ENCODE peak calls at places on chromosomes 3 and 15, in four cellular contexts. K, U, T and Q are unnamed samples.

GRCh38 chr15:31261266-31262142 is 65.1 kb upstream of the KLF13 start:
- DNase-seq in K (peak; percentile 70), U (no peak), T (peak; percentile 53), Q (no peak)

GRCh38 chr3:100266531-100266930 is 5.7 kb downstream of the TBC1D23 start:
- DNase-seq in K (no peak), U (no peak), T (no peak), Q (no peak)

GRCh38 chr3:50502584-50503423 is 630 bp downstream of the CACNA2D2 start:
- DNase-seq in K (no peak), U (no peak), T (no peak), Q (peak; percentile 15)

GRCh38 chr3:197007296-197007940 is 22.2 kb downstream of the MELTF start:
- DNase-seq in K (peak; percentile 41), U (peak; percentile 17), T (no peak), Q (no peak)

GRCh38 chr3:195809796-195810454 is 1.8 kb downstream of the MUC4 start:
- DNase-seq in K (peak; percentile 63), U (no peak), T (no peak), Q (no peak)

GRCh38 chr3:124985358-124985757 is 50.8 kb upstream of the MUC13 start:
- DNase-seq in K (no peak), U (no peak), T (no peak), Q (no peak)

GRCh38 chr3:49906004-49906860 is 2.6 kb upstream of the MST1R start:
- DNase-seq in K (peak; percentile 82), U (peak; percentile 70), T (no peak), Q (peak; percentile 51)

GRCh38 chr15:83207622-83208356 is at the start of gene HDGFL3:
- DNase-seq in K (peak; percentile 78), U (peak; percentile 75), T (peak; percentile 79), Q (peak; percentile 68)

GRCh38 chr15:91407237-91407889 is 307.3 kb downstream of the SV2B start:
- DNase-seq in K (no peak), U (no peak), T (peak; percentile 56), Q (no peak)

GRCh38 chr3:8822141-8822540 is 52.7 kb upstream of the OXTR start:
- DNase-seq in K (no peak), U (no peak), T (no peak), Q (no peak)

GRCh38 chr15:68821898-68822380 is 1.2 kb upstream of the ANP32A start:
- DNase-seq in K (no peak), U (no peak), T (no peak), Q (peak; percentile 14)

GRCh38 chr3:188294823-188295487 is 141.0 kb downstream of the LPP start:
- DNase-seq in K (no peak), U (no peak), T (peak; percentile 73), Q (no peak)

GRCh38 chr3:171970301-171970788 is 69.0 kb upstream of the FNDC3B start:
- DNase-seq in K (no peak), U (no peak), T (no peak), Q (no peak)

GRCh38 chr3:194272861-194273266 is 78.3 kb downstream of the CPN2 start:
- DNase-seq in K (peak; percentile 59), U (no peak), T (peak; percentile 54), Q (no peak)

GRCh38 chr3:154132777-154133375 is 11.7 kb downstream of the ARHGEF26 start:
- DNase-seq in K (no peak), U (no peak), T (no peak), Q (no peak)

GRCh38 chr3:15460891-15461524 is 33.6 kb downstream of the EAF1 start:
- DNase-seq in K (no peak), U (no peak), T (peak; percentile 34), Q (no peak)

GRCh38 chr3:140296796-140297352 is 361.9 kb downstream of the CLSTN2 start:
- DNase-seq in K (no peak), U (no peak), T (no peak), Q (no peak)

GRCh38 chr3:150497956-150498355 is 48.3 kb downstream of the SERP1 start:
- DNase-seq in K (no peak), U (no peak), T (peak; percentile 71), Q (no peak)

GRCh38 chr3:184712579-184713355 is 903 bp upstream of the MAGEF1 start:
- DNase-seq in K (no peak), U (no peak), T (no peak), Q (no peak)

GRCh38 chr3:95899494-95899893 is 914.9 kb upstream of the EPHA6 start:
- DNase-seq in K (no peak), U (no peak), T (no peak), Q (no peak)

GRCh38 chr3:170907519-170908234 is 760 bp downstream of the EIF5A2 start:
- DNase-seq in K (peak; percentile 66), U (peak; percentile 39), T (no peak), Q (no peak)

GRCh38 chr3:127097009-127097350 is 96.0 kb upstream of the PRR23E start:
- DNase-seq in K (peak; percentile 40), U (no peak), T (no peak), Q (peak; percentile 62)

GRCh38 chr3:102926618-102927017 is 491.8 kb downstream of the ZPLD1 start:
- DNase-seq in K (no peak), U (no peak), T (no peak), Q (no peak)

GRCh38 chr3:104245981-104246380 is 1120.7 kb upstream of the ALCAM start:
- DNase-seq in K (no peak), U (no peak), T (no peak), Q (no peak)

GRCh38 chr3:69827127-69827526 is 87.9 kb downstream of the MITF start:
- DNase-seq in K (no peak), U (no peak), T (no peak), Q (no peak)

GRCh38 chr3:88921986-88922385 is 185.4 kb upstream of the EPHA3 start:
- DNase-seq in K (no peak), U (no peak), T (no peak), Q (no peak)

GRCh38 chr3:11145888-11146287 is 8.4 kb upstream of the HRH1 start:
- DNase-seq in K (no peak), U (no peak), T (no peak), Q (no peak)

GRCh38 chr3:14514323-14514720 is 25.8 kb downstream of the GRIP2 start:
- DNase-seq in K (peak; percentile 62), U (no peak), T (no peak), Q (no peak)

GRCh38 chr3:58116161-58116955 is 94.4 kb downstream of the DNASE1L3 start:
- DNase-seq in K (peak; percentile 91), U (no peak), T (no peak), Q (peak; percentile 69)

GRCh38 chr3:100023595-100023994 is 90.7 kb downstream of the FILIP1L start:
- DNase-seq in K (no peak), U (no peak), T (no peak), Q (no peak)

GRCh38 chr15:92800013-92800412 is 100.1 kb upstream of the CHD2 start:
- DNase-seq in K (peak; percentile 34), U (no peak), T (peak; percentile 35), Q (no peak)

GRCh38 chr3:64030741-64031140 is 7.4 kb upstream of the PSMD6 start:
- DNase-seq in K (peak; percentile 91), U (peak; percentile 76), T (peak; percentile 82), Q (peak; percentile 77)

GRCh38 chr15:43763819-43764446 is 12.8 kb downstream of the ELL3 start:
- DNase-seq in K (no peak), U (no peak), T (no peak), Q (no peak)